ENCODE peak calls at places on chromosome 5, in eight cellular contexts. T is T-cell, A is cardiac septum, F is NCI-H69, G is ELF-1, U is adrenal gland, D is anterior cingulate cortex, Z is HEK293T. J is an unnamed sample.
A peak's percentile ranks its signal among the peaks of the same experiment; 100 is the strongest.

GRCh38 chr5:11385251-11385900 is 518.9 kb downstream of the CTNND2 start:
- DNase-seq in T (no peak), A (no peak), Z (no peak), G (peak; percentile 10), U (no peak), F (peak; percentile 76), D (no peak), J (no peak)

GRCh38 chr5:72154076-72154756 is 46.9 kb downstream of the MAP1B start:
- DNase-seq in Z (no peak), T (no peak), G (no peak), U (no peak), F (peak; percentile 84), D (no peak), A (no peak), J (no peak)

GRCh38 chr5:134250949-134251348 is 25.1 kb upstream of the PPP2CA start:
- DNase-seq in T (no peak), A (no peak), U (no peak), G (no peak), Z (no peak), F (no peak), D (no peak), J (no peak)

GRCh38 chr5:634191-634590 is 22.1 kb downstream of the CEP72 start:
- DNase-seq in F (no peak), U (no peak), T (no peak), G (no peak), A (peak; percentile 35), Z (no peak), D (no peak), J (no peak)

GRCh38 chr5:94153736-94154450 is 412.5 kb upstream of the POU5F2 start:
- DNase-seq in A (no peak), U (no peak), T (no peak), G (no peak), D (peak; percentile 2), F (peak; percentile 25), Z (no peak), J (no peak)

GRCh38 chr5:150582281-150582791 is 58.1 kb upstream of the SYNPO start:
- DNase-seq in F (peak; percentile 37), Z (no peak), U (no peak), D (no peak), T (no peak), G (peak; percentile 89), A (peak; percentile 68), J (peak; percentile 83)

GRCh38 chr5:419970-420369 is 23.0 kb upstream of the EXOC3 start:
- DNase-seq in A (no peak), T (no peak), F (no peak), G (no peak), U (no peak), Z (no peak), D (no peak), J (no peak)

GRCh38 chr5:1918488-1919208 is 35.9 kb upstream of the IRX4 start:
- DNase-seq in T (no peak), D (no peak), G (no peak), U (no peak), A (peak; percentile 66), Z (no peak), F (no peak), J (no peak)

GRCh38 chr5:95761771-95762680 is 30.9 kb downstream of the RHOBTB3 start:
- DNase-seq in U (no peak), T (no peak), D (no peak), F (peak; percentile 53), A (no peak), Z (no peak), G (no peak), J (peak; percentile 65)

GRCh38 chr5:135490245-135491037 is 38.3 kb upstream of the TIFAB start:
- DNase-seq in G (peak; percentile 72), F (no peak), T (no peak), A (peak; percentile 51), Z (no peak), U (no peak), D (no peak), J (no peak)

GRCh38 chr5:40547994-40548575 is 131.6 kb upstream of the PTGER4 start:
- DNase-seq in F (no peak), D (no peak), A (no peak), G (no peak), T (no peak), Z (no peak), U (no peak), J (no peak)

GRCh38 chr5:156456857-156457256 is 129.9 kb downstream of the SGCD start:
- DNase-seq in F (no peak), T (no peak), Z (no peak), D (no peak), U (no peak), G (no peak), A (no peak), J (no peak)

GRCh38 chr5:152673601-152674000 is 268.5 kb upstream of the NMUR2 start:
- DNase-seq in T (no peak), D (no peak), Z (no peak), G (no peak), F (no peak), U (no peak), A (no peak), J (no peak)

GRCh38 chr5:6125781-6126180 is 252.6 kb downstream of the MED10 start:
- DNase-seq in F (no peak), Z (no peak), G (no peak), A (no peak), D (no peak), T (no peak), U (no peak), J (no peak)

J was measured in BE2C.